ENCODE peak calls at places on chromosomes 12 and 14, in nine cellular contexts. O is HCT116; E is fibroblast of lung; C is uterus; H is thoracic aorta; W is mammary epithelial cell; B is CD4-positive, alpha-beta memory T cell; P is GM23338; D is ascending aorta. T is an unnamed sample. For H3K4me1, the result is how much of the 10 kb centered on the place peaks cover.

GRCh38 chr14:64569108-64570045 is 19.6 kb downstream of the PPP1R36 start:
- DNase-seq in O (peak), E (peak), C (peak), H (peak), W (peak), B (no peak), P (peak), D (peak), T (no peak)

GRCh38 chr14:97164014-97164413 is 366.8 kb downstream of the VRK1 start:
- DNase-seq in O (no peak), E (no peak), C (no peak), H (no peak), W (no peak), B (no peak), P (no peak), D (no peak), T (no peak)

GRCh38 chr14:94011795-94012194 is 14.3 kb upstream of the OTUB2 start:
- DNase-seq in O (no peak), E (peak), C (no peak), H (no peak), W (peak), B (peak), P (no peak), D (no peak), T (peak)

GRCh38 chr12:10012630-10013330 is 2.4 kb downstream of the CLEC12B start:
- DNase-seq in O (no peak), E (no peak), C (no peak), H (no peak), W (no peak), B (no peak), P (no peak), D (no peak), T (no peak)

GRCh38 chr12:114869091-114869834 is 185.3 kb upstream of the TBX3 start:
- DNase-seq in O (no peak), E (peak), C (no peak), H (no peak), W (no peak), B (no peak), P (peak), D (no peak), T (no peak)

GRCh38 chr14:99768381-99768780 is 24.8 kb upstream of the EML1 start:
- DNase-seq in O (no peak), E (peak), C (no peak), H (no peak), W (no peak), B (no peak), P (no peak), D (no peak), T (no peak)

GRCh38 chr14:75280831-75281690 is 2.4 kb downstream of the FOS start:
- DNase-seq in O (no peak), E (peak), C (no peak), H (no peak), W (peak), B (peak), P (no peak), D (no peak), T (peak)

GRCh38 chr12:87259405-87259804 is 769.8 kb downstream of the C12orf50 start:
- DNase-seq in O (no peak), E (no peak), C (no peak), H (no peak), W (peak), B (no peak), P (no peak), D (no peak), T (peak)

GRCh38 chr14:100364403-100364802 is 41.3 kb downstream of the SLC25A47 start:
- DNase-seq in O (no peak), E (no peak), C (no peak), H (no peak), W (no peak), B (no peak), P (no peak), D (no peak), T (no peak)

GRCh38 chr14:90140956-90141316 is 79.1 kb downstream of the KCNK13 start:
- DNase-seq in O (no peak), E (peak), C (no peak), H (no peak), W (no peak), B (no peak), P (peak), D (no peak), T (no peak)

GRCh38 chr14:20697273-20698017 is 8.9 kb downstream of the ANG start:
- DNase-seq in O (peak), E (peak), C (peak), H (no peak), W (peak), B (peak), P (peak), D (no peak), T (peak)

GRCh38 chr12:47307680-47308399 is 228.1 kb upstream of the AMIGO2 start:
- DNase-seq in O (peak), E (peak), C (no peak), H (no peak), W (peak), B (peak), P (peak), D (no peak), T (peak)

GRCh38 chr12:114911196-114911595 is 227.2 kb upstream of the TBX3 start:
- DNase-seq in O (no peak), E (no peak), C (no peak), H (no peak), W (no peak), B (no peak), P (no peak), D (no peak), T (no peak)

GRCh38 chr14:90810808-90811207 is 5.4 kb downstream of the TTC7B start:
- DNase-seq in O (no peak), E (no peak), C (no peak), H (no peak), W (no peak), B (no peak), P (no peak), D (no peak), T (no peak)

GRCh38 chr14:99201351-99202073 is 70.5 kb downstream of the BCL11B start:
- DNase-seq in O (no peak), E (no peak), C (no peak), H (no peak), W (no peak), B (no peak), P (peak), D (no peak), T (no peak)

GRCh38 chr14:58826845-58827686 is 189.3 kb downstream of the DACT1 start:
- DNase-seq in O (no peak), E (no peak), C (no peak), H (no peak), W (no peak), B (no peak), P (peak), D (no peak), T (peak)

GRCh38 chr12:24920141-24920540 is 28.8 kb downstream of the BCAT1 start:
- DNase-seq in O (no peak), E (no peak), C (no peak), H (no peak), W (no peak), B (no peak), P (no peak), D (no peak), T (no peak)

GRCh38 chr12:54164402-54165145 is 24.2 kb downstream of the SMUG1 start:
- DNase-seq in O (no peak), E (no peak), C (no peak), H (no peak), W (no peak), B (no peak), P (peak), D (no peak), T (no peak)

GRCh38 chr12:46369474-46370379 is 2.8 kb downstream of the SLC38A2 start:
- DNase-seq in O (no peak), E (no peak), C (no peak), H (no peak), W (no peak), B (no peak), P (no peak), D (no peak), T (peak)

GRCh38 chr14:101070540-101071492 is 167.3 kb upstream of the RTL1 start:
- DNase-seq in O (no peak), E (no peak), C (no peak), H (no peak), W (no peak), B (no peak), P (no peak), D (no peak), T (no peak)

GRCh38 chr12:22321620-22322019 is 12.9 kb downstream of the ST8SIA1 start:
- DNase-seq in O (no peak), E (peak), C (no peak), H (no peak), W (peak), B (peak), P (peak), D (no peak), T (no peak)

GRCh38 chr12:43120189-43120588 is 431.8 kb downstream of the ADAMTS20 start:
- DNase-seq in O (no peak), E (no peak), C (no peak), H (no peak), W (no peak), B (no peak), P (no peak), D (no peak), T (no peak)

GRCh38 chr12:46483572-46484395 is 111.2 kb upstream of the SLC38A2 start:
- DNase-seq in O (no peak), E (peak), C (no peak), H (no peak), W (no peak), B (no peak), P (no peak), D (no peak), T (no peak)

DNA sequence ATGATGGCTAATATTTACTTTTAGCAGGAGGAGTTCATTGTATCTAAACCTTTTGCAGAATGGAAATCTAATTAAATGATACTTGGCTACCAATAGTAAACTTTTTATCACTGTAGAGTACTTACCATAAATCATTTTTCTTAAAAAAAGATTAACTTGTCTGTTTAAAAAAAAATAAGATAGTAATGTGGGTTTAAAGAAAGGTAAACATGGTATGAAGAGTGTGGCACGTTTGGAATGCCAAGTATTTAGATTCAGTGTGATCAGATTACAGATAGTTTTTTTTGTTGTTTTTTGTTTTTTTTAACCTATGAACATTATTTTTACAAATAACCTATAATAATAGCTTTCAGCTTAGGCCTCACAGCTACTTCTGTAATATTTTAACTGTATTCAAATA is 25.8 kb downstream of the KTN1 start:
- DNase-seq in O (no peak), E (peak), C (no peak), H (no peak), W (no peak), B (no peak), P (peak), D (no peak), T (no peak)
- H3K4me1 ChIP-seq in O (half or more), E (under half), C (under half), H (half or more), W (under half), B (under half), P (half or more), D (under half), T (under half)

GRCh38 chr12:26219736-26220135 is 24.4 kb downstream of the SSPN start:
- DNase-seq in O (no peak), E (no peak), C (no peak), H (no peak), W (no peak), B (no peak), P (no peak), D (no peak), T (no peak)
- H3K4me1 ChIP-seq in O (under half), E (under half), C (under half), H (under half), W (under half), B (under half), P (under half), D (under half), T (under half)

GRCh38 chr12:32885831-32886230 is 10.7 kb downstream of the PKP2 start:
- DNase-seq in O (no peak), E (no peak), C (no peak), H (no peak), W (no peak), B (no peak), P (no peak), D (no peak), T (no peak)

GRCh38 chr12:32877670-32878459 is 18.7 kb downstream of the PKP2 start:
- DNase-seq in O (no peak), E (no peak), C (no peak), H (no peak), W (no peak), B (no peak), P (no peak), D (no peak), T (peak)

GRCh38 chr12:32881107-32881506 is 15.5 kb downstream of the PKP2 start:
- DNase-seq in O (no peak), E (no peak), C (no peak), H (no peak), W (no peak), B (no peak), P (no peak), D (no peak), T (no peak)

GRCh38 chr12:32884962-32885361 is 11.6 kb downstream of the PKP2 start:
- DNase-seq in O (no peak), E (no peak), C (no peak), H (no peak), W (no peak), B (no peak), P (peak), D (no peak), T (no peak)

GRCh38 chr12:32881702-32882101 is 14.9 kb downstream of the PKP2 start:
- DNase-seq in O (no peak), E (no peak), C (no peak), H (no peak), W (no peak), B (no peak), P (no peak), D (no peak), T (no peak)
- H3K4me1 ChIP-seq in O (under half), E (under half), C (under half), H (under half), W (under half), B (under half), P (under half), D (under half), T (under half)

GRCh38 chr14:61570961-61571299 is 124.4 kb upstream of the HIF1A start:
- DNase-seq in O (no peak), E (no peak), C (no peak), H (no peak), W (no peak), B (no peak), P (no peak), D (no peak), T (no peak)

GRCh38 chr14:61573748-61574513 is 121.4 kb upstream of the HIF1A start:
- DNase-seq in O (no peak), E (peak), C (no peak), H (no peak), W (peak), B (no peak), P (no peak), D (no peak), T (peak)

GRCh38 chr14:61570188-61570960 is 124.9 kb upstream of the HIF1A start:
- DNase-seq in O (no peak), E (peak), C (no peak), H (no peak), W (no peak), B (no peak), P (no peak), D (no peak), T (no peak)

GRCh38 chr14:61573321-61573720 is 122.0 kb upstream of the HIF1A start:
- DNase-seq in O (no peak), E (peak), C (no peak), H (no peak), W (no peak), B (no peak), P (no peak), D (no peak), T (no peak)

GRCh38 chr14:61571931-61572330 is 123.4 kb upstream of the HIF1A start:
- DNase-seq in O (no peak), E (no peak), C (no peak), H (no peak), W (no peak), B (no peak), P (no peak), D (no peak), T (no peak)
- H3K4me1 ChIP-seq in O (under half), E (under half), C (under half), H (half or more), W (half or more), B (under half), P (under half), D (under half), T (under half)

GRCh38 chr12:26631846-26632245 is 201.1 kb downstream of the ITPR2 start:
- DNase-seq in O (no peak), E (peak), C (no peak), H (no peak), W (no peak), B (no peak), P (no peak), D (no peak), T (no peak)
- H3K4me1 ChIP-seq in O (under half), E (under half), C (under half), H (under half), W (under half), B (under half), P (under half), D (under half), T (under half)

GRCh38 chr14:35341454-35342159 is 49.4 kb downstream of the PSMA6 start:
- DNase-seq in O (peak), E (peak), C (peak), H (peak), W (peak), B (no peak), P (peak), D (peak), T (peak)

GRCh38 chr14:35337557-35338255 is 45.5 kb downstream of the PSMA6 start:
- DNase-seq in O (no peak), E (no peak), C (no peak), H (no peak), W (peak), B (no peak), P (peak), D (no peak), T (peak)

GRCh38 chr14:35338731-35339405 is 46.7 kb downstream of the PSMA6 start:
- DNase-seq in O (no peak), E (no peak), C (no peak), H (no peak), W (no peak), B (no peak), P (no peak), D (no peak), T (no peak)

GRCh38 chr14:35340616-35341453 is 48.7 kb downstream of the PSMA6 start:
- DNase-seq in O (no peak), E (no peak), C (no peak), H (no peak), W (no peak), B (no peak), P (no peak), D (no peak), T (peak)

DNA sequence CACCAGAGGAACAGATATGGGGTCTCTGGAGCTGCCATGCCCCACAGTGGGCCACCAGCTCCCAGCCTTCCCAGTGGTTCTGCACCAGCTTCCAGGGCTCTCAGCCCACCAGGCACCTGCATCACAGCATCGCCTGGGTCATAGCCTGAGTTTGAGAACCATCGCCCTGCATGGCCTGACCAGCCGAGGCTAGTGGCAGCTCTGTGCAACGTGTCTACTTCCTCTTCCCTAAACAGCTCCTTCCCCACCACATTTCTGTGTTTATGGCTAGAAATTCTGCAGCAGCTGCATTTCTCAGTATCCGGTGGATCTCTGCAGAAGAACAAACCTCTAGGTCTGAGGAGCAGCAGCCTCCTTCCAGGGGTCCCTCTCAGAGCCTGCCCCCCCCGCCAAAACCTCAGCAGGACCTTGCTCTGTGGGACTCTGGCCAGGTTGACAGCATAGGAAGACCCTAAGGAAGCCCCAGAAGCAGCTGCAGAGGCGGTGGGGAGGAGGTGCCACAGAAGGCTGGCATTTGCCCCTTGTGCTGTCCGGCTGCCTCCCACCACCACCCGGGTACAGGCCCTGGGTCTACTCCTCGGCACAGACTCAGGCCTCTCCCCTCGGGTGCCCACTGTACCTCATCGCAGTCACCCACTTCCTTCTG is 47.7 kb downstream of the PSMA6 start:
- DNase-seq in O (no peak), E (no peak), C (no peak), H (no peak), W (no peak), B (no peak), P (no peak), D (no peak), T (no peak)
- H3K4me1 ChIP-seq in O (half or more), E (under half), C (under half), H (half or more), W (under half), B (under half), P (under half), D (under half), T (under half)

GRCh38 chr12:123997908-123998307 is 24.9 kb downstream of the ZNF664 start:
- DNase-seq in O (no peak), E (no peak), C (no peak), H (no peak), W (no peak), B (no peak), P (no peak), D (no peak), T (no peak)
- H3K4me1 ChIP-seq in O (under half), E (under half), C (under half), H (under half), W (under half), B (under half), P (under half), D (under half), T (under half)

T was measured in small intestine.